ENCODE peak calls at places on chromosomes 2 and 18, in nine cellular contexts. K is cerebellum; S is NCI-H1092; O is MG63; J is activated CD4-positive, alpha-beta T cell treated with anti-CD3 and anti-CD28 coated beads for 4 hours; L is brain microvascular endothelial cell; R is HCT116; V is T-cell; A is effector memory CD8-positive, alpha-beta T cell. H is an unnamed sample.

GRCh38 chr2:45273412-45274189 is 264.3 kb upstream of the SIX2 start:
- DNase-seq in J (no peak), A (no peak), L (no peak), O (no peak), S (peak; percentile 40), V (no peak), R (no peak), K (no peak), H (no peak)

GRCh38 chr2:10608273-10608672 is 81.5 kb downstream of the NOL10 start:
- DNase-seq in K (no peak), J (no peak), R (no peak), L (no peak), S (no peak), V (no peak), O (no peak), A (no peak), H (no peak)

GRCh38 chr2:158740591-158740990 is 54.5 kb upstream of the DAPL1 start:
- DNase-seq in S (no peak), J (no peak), L (peak; percentile 40), R (no peak), O (peak; percentile 45), V (no peak), A (no peak), K (no peak), H (no peak)

GRCh38 chr2:241895732-241896641 is 26.5 kb downstream of the RTP5 start:
- DNase-seq in V (no peak), A (no peak), S (no peak), K (no peak), L (peak; percentile 22), J (no peak), R (no peak), O (no peak), H (peak; percentile 65)

GRCh38 chr2:222690564-222691200 is 19.2 kb downstream of the MOGAT1 start:
- DNase-seq in A (peak; percentile 68), O (peak; percentile 58), V (peak; percentile 64), L (peak; percentile 56), K (peak; percentile 38), S (peak; percentile 56), R (peak; percentile 77), J (peak; percentile 68), H (peak; percentile 72)

GRCh38 chr18:48947583-48947982 is 3.2 kb downstream of the SMAD7 start:
- DNase-seq in K (no peak), V (no peak), A (no peak), O (peak; percentile 68), R (no peak), J (no peak), L (no peak), S (peak; percentile 9), H (no peak)

GRCh38 chr2:229416116-229416694 is 145.1 kb upstream of the PID1 start:
- DNase-seq in V (no peak), O (peak; percentile 89), L (peak; percentile 63), R (no peak), J (no peak), K (no peak), S (no peak), A (no peak), H (peak; percentile 73)

GRCh38 chr2:42138163-42139016 is 30.8 kb upstream of the EML4 start:
- DNase-seq in R (no peak), O (peak; percentile 72), J (no peak), V (no peak), L (peak; percentile 96), S (no peak), K (no peak), A (no peak), H (no peak)

GRCh38 chr18:73942081-73942625 is 205.5 kb downstream of the FBXO15 start:
- DNase-seq in V (no peak), A (no peak), O (no peak), R (no peak), S (peak; percentile 21), K (no peak), L (no peak), J (no peak), H (no peak)

GRCh38 chr2:128473175-128474013 is 154.7 kb upstream of the HS6ST1 start:
- DNase-seq in R (no peak), V (no peak), K (peak; percentile 80), J (no peak), O (no peak), A (no peak), S (no peak), L (peak; percentile 19), H (no peak)

GRCh38 chr2:31980674-31981356 is 30.0 kb downstream of the MEMO1 start:
- DNase-seq in J (no peak), S (no peak), K (no peak), R (no peak), O (peak; percentile 17), L (peak; percentile 41), A (no peak), V (no peak), H (no peak)

GRCh38 chr2:189791338-189792042 is 7.2 kb downstream of the PMS1 start:
- DNase-seq in A (peak; percentile 6), O (no peak), R (no peak), K (no peak), J (no peak), S (no peak), V (no peak), L (no peak), H (no peak)

H was measured in left lung.